ENCODE peak calls at places on chromosomes 6 and 20, in ten cellular contexts. J is neural progenitor cell; U is CD4-positive, alpha-beta memory T cell; C is BE2C; H is A549; S is keratinocyte; R is fibroblast of mammary gland; N is cardiac muscle cell; P is GM23338; G is thoracic aorta. A is an unnamed sample.

GRCh38 chr20:32201296-32201976 is 6.1 kb downstream of the PLAGL2 start:
- DNase-seq in J (no peak), U (no peak), C (no peak), H (no peak), S (no peak), R (peak), N (no peak), P (no peak), G (no peak), A (no peak)

GRCh38 chr6:17193376-17193775 is 87.8 kb upstream of the RBM24 start:
- DNase-seq in J (no peak), U (no peak), C (no peak), H (no peak), S (no peak), R (no peak), N (peak), P (no peak), G (no peak), A (no peak)

GRCh38 chr20:52806918-52807317 is 165.2 kb upstream of the TSHZ2 start:
- DNase-seq in J (no peak), U (no peak), C (no peak), H (no peak), S (no peak), R (no peak), N (no peak), P (no peak), G (no peak), A (no peak)

GRCh38 chr20:1479831-1480595 is 11.2 kb downstream of the SIRPB2 start:
- DNase-seq in J (no peak), U (no peak), C (no peak), H (no peak), S (no peak), R (no peak), N (no peak), P (no peak), G (no peak), A (no peak)

GRCh38 chr6:133921249-133921859 is 31.7 kb upstream of the TBPL1 start:
- DNase-seq in J (peak), U (peak), C (peak), H (peak), S (no peak), R (peak), N (peak), P (peak), G (peak), A (no peak)

GRCh38 chr20:17226410-17227198 is at the start of gene PCSK2:
- DNase-seq in J (peak), U (no peak), C (peak), H (peak), S (no peak), R (peak), N (peak), P (peak), G (no peak), A (no peak)

GRCh38 chr20:43752561-43753301 is 25.9 kb upstream of the GTSF1L start:
- DNase-seq in J (no peak), U (no peak), C (no peak), H (no peak), S (no peak), R (peak), N (peak), P (no peak), G (no peak), A (peak)

GRCh38 chr6:140082867-140083297 is 708.4 kb upstream of the CITED2 start:
- DNase-seq in J (no peak), U (no peak), C (no peak), H (no peak), S (no peak), R (peak), N (peak), P (no peak), G (no peak), A (no peak)

GRCh38 chr20:63073051-63073737 is 66.4 kb upstream of the BHLHE23 start:
- DNase-seq in J (no peak), U (no peak), C (peak), H (no peak), S (no peak), R (no peak), N (no peak), P (no peak), G (no peak), A (no peak)

GRCh38 chr6:93586316-93586715 is 167.0 kb upstream of the EPHA7 start:
- DNase-seq in J (no peak), U (no peak), C (no peak), H (no peak), S (no peak), R (no peak), N (no peak), P (no peak), G (no peak), A (no peak)

GRCh38 chr6:108734336-108734922 is 113.8 kb upstream of the ARMC2 start:
- DNase-seq in J (no peak), U (no peak), C (no peak), H (no peak), S (no peak), R (no peak), N (no peak), P (no peak), G (no peak), A (no peak)

GRCh38 chr6:13406781-13407180 is 78.4 kb upstream of the TBC1D7 start:
- DNase-seq in J (no peak), U (no peak), C (no peak), H (no peak), S (no peak), R (no peak), N (peak), P (no peak), G (no peak), A (no peak)

GRCh38 chr6:159788757-159789376 is 535 bp downstream of the TCP1 start:
- DNase-seq in J (peak), U (peak), C (peak), H (peak), S (no peak), R (peak), N (peak), P (peak), G (no peak), A (no peak)

GRCh38 chr6:72205500-72205899 is 319.1 kb downstream of the RIMS1 start:
- DNase-seq in J (no peak), U (no peak), C (no peak), H (no peak), S (no peak), R (no peak), N (no peak), P (no peak), G (no peak), A (no peak)

GRCh38 chr6:31531771-31532643 is 3.2 kb downstream of the MCCD1 start:
- DNase-seq in J (no peak), U (no peak), C (no peak), H (no peak), S (no peak), R (no peak), N (no peak), P (no peak), G (no peak), A (no peak)

GRCh38 chr20:5148581-5148980 is 21.8 kb downstream of the CDS2 start:
- DNase-seq in J (no peak), U (no peak), C (no peak), H (no peak), S (no peak), R (no peak), N (no peak), P (no peak), G (no peak), A (no peak)

GRCh38 chr6:2763876-2764540 is 1.2 kb upstream of the WRNIP1 start:
- DNase-seq in J (no peak), U (peak), C (no peak), H (no peak), S (no peak), R (no peak), N (no peak), P (peak), G (no peak), A (no peak)

GRCh38 chr20:6769953-6770831 is 2.7 kb downstream of the BMP2 start:
- DNase-seq in J (peak), U (no peak), C (no peak), H (no peak), S (no peak), R (no peak), N (peak), P (peak), G (no peak), A (no peak)

GRCh38 chr20:64121586-64121985 is 14.2 kb upstream of the NPBWR2 start:
- DNase-seq in J (no peak), U (no peak), C (no peak), H (no peak), S (no peak), R (no peak), N (no peak), P (no peak), G (no peak), A (no peak)

GRCh38 chr6:1029196-1029595 is 282.7 kb upstream of the FOXQ1 start:
- DNase-seq in J (no peak), U (no peak), C (no peak), H (no peak), S (no peak), R (no peak), N (no peak), P (no peak), G (no peak), A (no peak)

GRCh38 chr6:54846857-54847721 is 518 bp downstream of the FAM83B start:
- DNase-seq in J (peak), U (no peak), C (no peak), H (no peak), S (no peak), R (no peak), N (peak), P (peak), G (no peak), A (no peak)

GRCh38 chr20:39605361-39605760 is 643.2 kb downstream of the DHX35 start:
- DNase-seq in J (no peak), U (no peak), C (no peak), H (no peak), S (no peak), R (no peak), N (no peak), P (no peak), G (no peak), A (no peak)

GRCh38 chr6:163405412-163406309 is 8.9 kb upstream of the QKI start:
- DNase-seq in J (no peak), U (peak), C (peak), H (no peak), S (no peak), R (peak), N (peak), P (peak), G (no peak), A (no peak)

GRCh38 chr6:130945401-130945919 is 117.6 kb downstream of the EPB41L2 start:
- DNase-seq in J (no peak), U (no peak), C (no peak), H (no peak), S (no peak), R (no peak), N (peak), P (peak), G (no peak), A (no peak)

GRCh38 chr6:137933696-137934095 is 66.6 kb downstream of the TNFAIP3 start:
- DNase-seq in J (no peak), U (no peak), C (no peak), H (no peak), S (peak), R (peak), N (peak), P (no peak), G (peak), A (no peak)

GRCh38 chr20:4082406-4083102 is 67.2 kb upstream of the RNF24 start:
- DNase-seq in J (peak), U (peak), C (no peak), H (no peak), S (no peak), R (peak), N (peak), P (peak), G (no peak), A (peak)

GRCh38 chr6:135664527-135664926 is 167.0 kb upstream of the AHI1 start:
- DNase-seq in J (no peak), U (no peak), C (no peak), H (no peak), S (no peak), R (no peak), N (no peak), P (no peak), G (no peak), A (no peak)
- H3K4me3 ChIP-seq in J (no peak), U (no peak), C (no peak), H (no peak), S (no peak), R (no peak), N (no peak), P (no peak), G (no peak), A (no peak)

DNA sequence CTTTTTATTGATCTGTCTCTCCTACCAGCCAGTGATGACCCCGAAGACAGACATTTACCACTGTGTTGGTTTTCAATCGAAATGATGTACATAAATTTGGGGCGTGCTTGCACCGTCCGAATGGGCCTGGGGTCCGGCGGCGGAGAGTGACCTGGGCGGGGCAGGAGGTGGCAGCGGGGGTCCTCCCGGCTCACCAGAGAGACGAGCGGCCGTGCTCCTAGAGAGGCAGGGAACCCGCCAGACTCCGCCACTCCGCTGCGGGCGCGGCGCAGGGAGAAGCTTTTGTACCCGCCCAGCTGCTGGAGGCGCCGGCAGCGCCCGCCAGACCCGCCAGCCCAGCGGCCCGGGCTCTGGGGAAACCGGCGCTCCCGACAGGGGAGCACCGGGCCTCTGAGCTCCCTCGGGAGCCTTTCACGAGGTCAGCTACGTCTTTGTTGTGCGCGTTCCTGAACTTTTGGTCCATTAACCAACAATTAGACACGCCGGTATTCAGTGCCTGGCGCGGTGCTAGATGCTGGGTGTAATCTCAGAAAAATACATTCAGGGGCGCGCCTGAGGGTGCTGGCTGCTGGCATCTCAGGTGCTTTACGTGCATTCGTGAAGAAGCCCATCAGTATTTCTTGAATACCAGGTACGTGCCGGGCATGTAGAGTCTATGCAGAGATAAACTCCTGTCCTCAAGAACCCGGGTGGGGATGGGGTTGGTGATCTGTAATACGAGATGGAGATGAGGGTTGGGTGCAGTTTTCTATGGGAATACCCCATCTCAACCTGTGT is at the start of gene PGBD1:
- DNase-seq in J (peak), U (peak), C (peak), H (peak), S (no peak), R (peak), N (peak), P (peak), G (peak), A (no peak)
- H3K4me3 ChIP-seq in J (peak), U (no peak), C (peak), H (peak), S (peak), R (peak), N (peak), P (peak), G (peak), A (peak)

DNA sequence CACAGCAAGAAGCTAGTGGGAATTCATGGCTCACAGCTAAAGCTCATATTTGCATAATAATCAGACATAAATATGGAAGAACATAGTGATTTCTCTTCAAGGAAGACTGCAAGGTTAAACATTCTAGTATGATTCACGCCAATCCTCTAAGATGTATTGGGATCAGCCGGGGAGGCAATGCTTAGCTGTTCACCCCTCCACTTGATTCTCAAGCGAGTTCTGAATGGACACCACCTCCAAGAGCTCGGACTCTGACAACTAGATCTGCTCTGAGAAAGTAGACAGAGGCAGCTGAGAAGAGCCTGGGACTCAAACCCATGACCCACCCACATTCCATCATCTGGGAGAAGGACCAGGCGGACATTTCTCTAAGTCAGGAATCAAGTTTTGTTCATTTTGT is 118.4 kb upstream of the EDN1 start:
- DNase-seq in J (no peak), U (no peak), C (no peak), H (no peak), S (no peak), R (no peak), N (no peak), P (no peak), G (no peak), A (no peak)
- H3K4me3 ChIP-seq in J (no peak), U (no peak), C (no peak), H (no peak), S (no peak), R (no peak), N (no peak), P (no peak), G (no peak), A (no peak)

GRCh38 chr6:106872044-106872443 is 102.5 kb downstream of the CD24 start:
- DNase-seq in J (no peak), U (no peak), C (peak), H (no peak), S (no peak), R (no peak), N (no peak), P (no peak), G (no peak), A (no peak)
- H3K4me3 ChIP-seq in J (no peak), U (no peak), C (no peak), H (no peak), S (peak), R (no peak), N (no peak), P (no peak), G (no peak), A (no peak)

GRCh38 chr20:46573788-46574581 is 23.5 kb upstream of the OCSTAMP start:
- DNase-seq in J (no peak), U (no peak), C (no peak), H (no peak), S (no peak), R (no peak), N (peak), P (no peak), G (no peak), A (no peak)
- H3K4me3 ChIP-seq in J (no peak), U (no peak), C (no peak), H (no peak), S (no peak), R (no peak), N (no peak), P (no peak), G (no peak), A (no peak)

GRCh38 chr6:27669798-27670301 is 196.9 kb upstream of the ZNF184 start:
- DNase-seq in J (peak), U (no peak), C (no peak), H (no peak), S (no peak), R (no peak), N (no peak), P (peak), G (no peak), A (no peak)
- H3K4me3 ChIP-seq in J (peak), U (no peak), C (peak), H (peak), S (peak), R (peak), N (peak), P (peak), G (peak), A (peak)

GRCh38 chr20:26209171-26209941 is 512.7 kb upstream of the ZNF337 start:
- DNase-seq in J (peak), U (peak), C (no peak), H (no peak), S (no peak), R (no peak), N (peak), P (peak), G (no peak), A (no peak)

GRCh38 chr20:26205350-26205749 is 508.7 kb upstream of the ZNF337 start:
- DNase-seq in J (no peak), U (no peak), C (no peak), H (no peak), S (no peak), R (no peak), N (no peak), P (no peak), G (no peak), A (no peak)

GRCh38 chr20:26207237-26207966 is 510.7 kb upstream of the ZNF337 start:
- DNase-seq in J (no peak), U (no peak), C (no peak), H (no peak), S (no peak), R (no peak), N (no peak), P (no peak), G (no peak), A (no peak)

GRCh38 chr20:26208296-26209091 is 511.8 kb upstream of the ZNF337 start:
- DNase-seq in J (peak), U (peak), C (no peak), H (peak), S (no peak), R (no peak), N (peak), P (peak), G (no peak), A (no peak)
- H3K4me3 ChIP-seq in J (peak), U (no peak), C (no peak), H (peak), S (no peak), R (no peak), N (peak), P (peak), G (peak), A (no peak)

GRCh38 chr20:50385733-50386640 is 124.2 kb upstream of the PTPN1 start:
- DNase-seq in J (no peak), U (peak), C (no peak), H (no peak), S (no peak), R (no peak), N (no peak), P (no peak), G (no peak), A (no peak)
- H3K4me3 ChIP-seq in J (no peak), U (no peak), C (no peak), H (no peak), S (no peak), R (no peak), N (no peak), P (no peak), G (no peak), A (no peak)

DNA sequence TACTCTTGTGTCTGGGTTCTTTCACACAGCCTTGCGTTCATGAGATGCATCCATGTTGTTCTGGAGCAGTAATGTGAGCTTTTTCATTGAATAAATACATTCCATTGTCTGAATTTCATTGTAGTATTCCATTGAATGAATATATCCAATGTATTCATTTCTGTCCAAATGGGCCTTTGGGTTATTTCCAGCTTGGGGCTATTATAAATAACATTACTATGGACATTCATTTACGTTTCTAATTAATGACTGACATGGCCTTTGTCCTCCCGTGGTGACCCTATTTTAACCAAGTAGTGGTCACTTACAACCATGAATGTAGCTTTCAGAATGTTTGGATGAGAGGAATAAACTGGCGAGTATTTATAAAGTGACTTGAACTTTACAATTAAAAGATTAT is 30.1 kb upstream of the NAA20 start:
- DNase-seq in J (no peak), U (no peak), C (no peak), H (no peak), S (no peak), R (no peak), N (no peak), P (no peak), G (no peak), A (no peak)
- H3K4me3 ChIP-seq in J (no peak), U (no peak), C (no peak), H (no peak), S (no peak), R (no peak), N (no peak), P (no peak), G (no peak), A (no peak)